ENCODE peak calls at places on chromosome 20, in ten cellular contexts. P, E, R, D, Y, H, A, T, Q and L are unnamed samples.
A peak's percentile ranks its signal among the peaks of the same experiment; 100 is the strongest.

GRCh38 chr20:7272512-7272911 is 505.0 kb downstream of the BMP2 start:
- DNase-seq in P (no peak), E (peak; percentile 21), R (no peak), D (peak; percentile 1), Y (no peak), H (no peak), A (no peak), T (no peak), Q (no peak), L (no peak)

GRCh38 chr20:45987108-45987780 is 15.2 kb upstream of the ZNF335 start:
- DNase-seq in P (no peak), E (peak; percentile 42), R (peak; percentile 38), D (peak; percentile 33), Y (peak; percentile 66), H (peak; percentile 78), A (peak; percentile 78), T (peak; percentile 84), Q (peak; percentile 87), L (peak; percentile 68)

GRCh38 chr20:1334761-1335160 is 5.8 kb upstream of the SDCBP2 start:
- DNase-seq in P (peak; percentile 46), E (no peak), R (no peak), D (no peak), Y (no peak), H (no peak), A (no peak), T (no peak), Q (no peak), L (no peak)

GRCh38 chr20:37758332-37758731 is 64.5 kb downstream of the CTNNBL1 start:
- DNase-seq in P (no peak), E (no peak), R (no peak), D (no peak), Y (no peak), H (no peak), A (no peak), T (no peak), Q (no peak), L (peak; percentile 18)

GRCh38 chr20:6104493-6105188 is 18.2 kb downstream of the FERMT1 start:
- DNase-seq in P (no peak), E (peak; percentile 54), R (no peak), D (peak; percentile 61), Y (no peak), H (no peak), A (no peak), T (no peak), Q (no peak), L (no peak)

GRCh38 chr20:46307139-46307998 is 929 bp downstream of the CDH22 start:
- DNase-seq in P (peak; percentile 72), E (peak; percentile 14), R (peak; percentile 38), D (peak; percentile 25), Y (no peak), H (peak; percentile 50), A (peak; percentile 54), T (peak; percentile 68), Q (peak; percentile 72), L (peak; percentile 25)

GRCh38 chr20:6095409-6095808 is 27.4 kb downstream of the FERMT1 start:
- DNase-seq in P (no peak), E (no peak), R (no peak), D (no peak), Y (no peak), H (no peak), A (no peak), T (no peak), Q (no peak), L (no peak)

GRCh38 chr20:50003253-50003656 is 20.5 kb downstream of the SNAI1 start:
- DNase-seq in P (no peak), E (peak; percentile 69), R (no peak), D (peak; percentile 91), Y (no peak), H (no peak), A (no peak), T (no peak), Q (no peak), L (no peak)

DNA sequence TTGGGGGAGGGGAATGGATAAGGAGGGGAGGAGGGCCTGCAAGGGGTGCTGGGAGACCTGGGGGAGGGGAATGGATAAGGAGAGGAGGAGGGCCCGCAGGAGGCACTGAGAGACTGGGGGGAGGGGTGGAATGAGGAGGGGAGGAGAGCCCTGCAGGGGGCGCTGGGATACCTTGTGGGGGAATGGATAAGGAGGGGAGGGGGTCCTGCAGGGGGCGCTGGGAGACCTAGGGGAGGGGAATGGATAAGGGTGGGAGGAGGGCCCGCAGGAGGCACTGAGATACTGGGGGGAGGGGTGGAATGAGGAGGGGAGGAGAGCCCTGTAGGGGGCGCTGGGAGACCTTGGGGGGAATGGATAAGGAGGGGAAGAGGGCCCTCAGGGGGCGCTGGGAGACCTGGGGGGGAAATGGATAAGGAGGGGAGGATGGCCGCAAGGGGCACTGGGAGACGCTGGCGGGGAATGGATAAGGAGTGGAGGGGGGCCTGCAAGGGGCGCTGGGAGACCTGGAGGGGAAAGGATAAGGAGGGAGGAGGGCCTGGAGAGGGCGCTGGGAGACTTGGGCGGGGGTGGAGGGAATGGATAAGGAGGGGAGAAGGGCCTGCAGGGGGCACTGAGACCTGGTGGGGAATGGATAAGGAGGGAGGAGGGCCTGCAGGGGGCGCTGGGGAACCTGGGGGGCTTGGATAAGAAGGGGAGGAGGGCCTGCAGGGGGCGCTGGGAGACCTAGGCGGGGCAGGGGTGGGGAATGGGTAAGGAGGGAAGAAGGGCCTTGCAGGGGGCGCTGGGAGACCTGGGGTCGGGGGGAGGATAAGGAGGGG is 1.3 kb upstream of the CTCFL start:
- DNase-seq in P (no peak), E (no peak), R (no peak), D (no peak), Y (no peak), H (peak; percentile 39), A (no peak), T (no peak), Q (no peak), L (no peak)
- TF ChIP-seq CTCF in P (no peak), E (peak; percentile 12), R (no peak), D (no peak), Y (no peak), H (no peak), A (no peak), T (no peak), Q (no peak), L (no peak)

DNA sequence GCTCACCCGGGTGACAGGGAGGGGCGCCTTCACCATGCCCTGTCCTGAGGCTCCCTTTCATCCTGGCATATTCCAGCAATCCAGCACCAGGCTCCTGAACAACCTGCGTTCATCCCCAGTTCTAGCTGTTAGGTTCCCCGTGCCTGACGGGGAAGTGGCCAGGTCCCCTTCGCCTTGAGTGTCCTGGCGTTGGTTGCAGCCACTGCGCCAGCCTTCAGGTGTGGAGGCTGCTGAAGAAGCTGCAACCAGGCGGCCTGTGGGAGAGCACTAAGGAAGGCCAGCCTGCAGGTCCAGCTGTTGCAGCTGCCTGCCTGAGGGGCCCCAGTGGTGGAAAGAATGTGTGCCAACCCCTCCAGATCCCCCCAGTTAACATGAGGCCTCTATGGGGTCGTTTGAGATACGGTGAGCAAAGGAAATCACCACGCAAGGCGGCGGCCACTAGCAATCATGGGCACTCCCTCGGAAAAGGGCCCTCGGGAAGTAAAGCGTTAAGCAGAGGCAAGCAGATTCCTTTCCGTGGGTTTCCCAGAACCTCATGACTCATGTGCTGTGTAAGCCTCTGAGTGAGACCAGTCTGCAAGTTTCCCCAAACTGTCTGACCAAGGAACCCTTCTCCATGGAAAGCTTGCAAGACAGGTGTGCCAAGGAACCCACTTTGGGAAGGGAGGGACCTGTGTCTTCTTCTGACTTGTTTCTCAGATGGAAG is 320.8 kb downstream of the TAF4 start:
- DNase-seq in P (no peak), E (peak; percentile 57), R (no peak), D (peak; percentile 82), Y (no peak), H (no peak), A (no peak), T (no peak), Q (peak; percentile 31), L (no peak)
- H3K4me3 ChIP-seq in P (no peak overlapping the region), E (no peak overlapping the region), R (no peak overlapping the region), D (no peak overlapping the region), Y (no peak overlapping the region), H (no peak overlapping the region), A (no peak overlapping the region), T (no peak overlapping the region), Q (no peak overlapping the region), L (no peak overlapping the region)

DNA sequence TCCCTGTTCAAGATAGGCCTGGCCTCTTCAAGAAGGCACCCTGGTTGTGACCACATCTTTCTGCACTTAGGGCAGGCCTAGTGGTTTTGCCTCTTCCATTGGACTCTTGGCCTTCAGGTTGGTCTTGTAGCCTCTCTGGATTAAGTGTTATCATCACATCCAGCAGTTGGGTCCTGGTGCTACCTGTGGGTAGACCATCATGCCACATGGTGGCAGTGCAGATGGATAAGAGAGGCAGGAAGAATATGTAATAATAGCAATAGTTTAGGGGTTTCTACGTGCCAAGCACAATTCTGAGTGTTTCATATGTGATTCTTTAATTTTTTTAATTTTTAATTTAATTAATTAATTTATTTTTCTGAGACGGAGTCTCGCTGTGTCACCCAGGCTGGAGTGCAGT is 28.5 kb upstream of the SNRPB2 start:
- DNase-seq in P (no peak), E (no peak), R (no peak), D (no peak), Y (no peak), H (no peak), A (no peak), T (peak; percentile 6), Q (no peak), L (no peak)
- TF ChIP-seq CTCF in P (no peak), E (peak; percentile 14), R (no peak), D (no peak), Y (no peak), H (no peak), A (peak; percentile 30), T (peak; percentile 23), Q (peak; percentile 13), L (peak; percentile 46)

GRCh38 chr20:62362590-62362940 is 4.5 kb downstream of the LAMA5 start:
- DNase-seq in P (no peak), E (no peak), R (no peak), D (no peak), Y (no peak), H (peak; percentile 7), A (no peak), T (no peak), Q (no peak), L (no peak)

GRCh38 chr20:62364911-62365736 is 2.0 kb downstream of the LAMA5 start:
- DNase-seq in P (no peak), E (no peak), R (no peak), D (no peak), Y (no peak), H (peak; percentile 17), A (no peak), T (no peak), Q (peak; percentile 81), L (peak; percentile 73)

GRCh38 chr20:62365814-62366369 is 1.2 kb downstream of the LAMA5 start:
- DNase-seq in P (no peak), E (no peak), R (peak; percentile 67), D (no peak), Y (no peak), H (peak; percentile 28), A (no peak), T (peak; percentile 55), Q (peak; percentile 58), L (peak; percentile 42)

GRCh38 chr20:62362991-62363919 is 3.9 kb downstream of the LAMA5 start:
- DNase-seq in P (peak; percentile 60), E (no peak), R (peak; percentile 8), D (no peak), Y (no peak), H (peak; percentile 27), A (no peak), T (no peak), Q (peak; percentile 48), L (peak; percentile 27)

DNA sequence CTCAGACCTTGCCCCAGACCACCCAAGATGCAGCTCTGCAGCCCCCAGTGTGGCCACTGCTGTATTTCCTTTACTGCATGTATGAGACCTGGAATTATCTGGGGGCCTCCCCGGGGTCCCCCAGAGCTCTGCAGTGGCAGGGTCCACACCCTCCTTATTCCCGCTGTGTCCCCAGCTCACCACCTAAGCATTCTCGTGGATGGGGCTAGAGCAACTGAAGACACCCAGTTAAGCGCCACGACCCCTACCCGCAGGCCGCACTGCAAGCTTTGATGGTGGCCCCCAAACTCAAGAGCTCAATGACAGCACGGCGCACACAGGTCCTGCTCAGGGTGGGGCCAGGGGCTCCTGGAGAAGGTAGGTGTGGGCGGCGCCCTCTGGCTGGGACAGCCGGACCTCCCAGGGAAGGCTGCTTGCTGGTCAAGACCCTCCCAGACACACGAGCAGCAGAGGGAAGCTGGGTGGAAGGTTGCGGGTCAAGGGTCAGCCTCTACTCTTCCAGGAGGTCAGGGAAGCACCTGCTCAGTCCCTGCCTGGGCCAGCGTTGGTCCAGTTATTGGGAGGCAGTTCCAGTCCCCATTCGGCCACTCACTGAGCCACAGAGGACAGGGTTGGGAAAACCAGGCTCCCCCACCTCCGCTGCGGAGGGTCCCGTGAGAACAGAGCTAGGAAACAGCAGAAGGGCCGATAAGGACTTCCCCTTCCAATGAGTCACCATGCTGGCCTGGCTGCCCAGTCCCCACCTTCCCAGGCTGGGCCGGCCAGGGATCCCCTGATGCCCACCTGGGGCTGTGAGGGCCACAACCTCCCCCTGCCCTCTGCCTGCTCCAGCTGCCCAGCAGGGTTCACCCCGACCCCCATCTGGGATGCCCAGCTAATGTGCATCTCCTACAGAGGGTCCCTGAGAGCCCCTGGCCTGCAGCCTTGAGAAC is 2.9 kb downstream of the LAMA5 start:
- DNase-seq in P (peak; percentile 63), E (no peak), R (peak; percentile 3), D (peak; percentile 34), Y (no peak), H (peak; percentile 13), A (no peak), T (no peak), Q (peak; percentile 47), L (peak; percentile 51)
- H3K4me3 ChIP-seq in P (peak overlapping the region; percentile 83), E (no peak overlapping the region), R (peak overlapping the region; percentile 88), D (no peak overlapping the region), Y (no peak overlapping the region), H (peak overlapping the region; percentile 82), A (peak overlapping the region; percentile 68), T (no peak overlapping the region), Q (peak overlapping the region; percentile 70), L (peak overlapping the region; percentile 98)